ENCODE peak calls at places on chromosomes 6 and 20, in eight cellular contexts. S, O, H, E, U, Y, Z and B are unnamed samples.

GRCh38 chr20:2946988-2947961 is 74.0 kb downstream of the PTPRA start:
- DNase-seq in S (no peak), O (no peak), H (no peak), E (no peak), U (peak), Y (no peak), Z (no peak), B (no peak)

GRCh38 chr6:108168501-108168979 is 2.7 kb downstream of the NR2E1 start:
- DNase-seq in S (no peak), O (no peak), H (no peak), E (no peak), U (peak), Y (no peak), Z (no peak), B (no peak)

GRCh38 chr20:33239979-33240736 is 4.4 kb downstream of the BPIFA1 start:
- DNase-seq in S (no peak), O (no peak), H (no peak), E (no peak), U (no peak), Y (no peak), Z (no peak), B (no peak)

GRCh38 chr6:22364314-22364713 is 67.5 kb upstream of the PRL start:
- DNase-seq in S (no peak), O (no peak), H (no peak), E (no peak), U (no peak), Y (no peak), Z (no peak), B (no peak)

GRCh38 chr20:50282592-50283241 is 92.1 kb downstream of the CEBPB start:
- DNase-seq in S (no peak), O (no peak), H (no peak), E (no peak), U (no peak), Y (no peak), Z (no peak), B (no peak)

GRCh38 chr6:6918216-6918983 is 189.4 kb upstream of the RREB1 start:
- DNase-seq in S (no peak), O (no peak), H (peak), E (no peak), U (peak), Y (no peak), Z (peak), B (peak)

GRCh38 chr6:167509853-167510220 is 185.0 kb downstream of the TTLL2 start:
- DNase-seq in S (no peak), O (no peak), H (no peak), E (no peak), U (no peak), Y (no peak), Z (no peak), B (no peak)

GRCh38 chr6:116536216-116536621 is 9.3 kb downstream of the TRAPPC3L start:
- DNase-seq in S (no peak), O (no peak), H (peak), E (peak), U (peak), Y (no peak), Z (peak), B (no peak)

GRCh38 chr6:135935951-135936601 is 84.6 kb downstream of the PDE7B start:
- DNase-seq in S (no peak), O (no peak), H (no peak), E (peak), U (peak), Y (no peak), Z (no peak), B (no peak)

GRCh38 chr6:105509506-105510331 is 106.8 kb upstream of the PREP start:
- DNase-seq in S (no peak), O (no peak), H (no peak), E (no peak), U (no peak), Y (peak), Z (peak), B (no peak)

GRCh38 chr20:48638546-48638945 is 189.3 kb downstream of the PREX1 start:
- DNase-seq in S (no peak), O (no peak), H (no peak), E (no peak), U (peak), Y (no peak), Z (peak), B (peak)

GRCh38 chr6:123393333-123393732 is 243.4 kb downstream of the TRDN start:
- DNase-seq in S (no peak), O (no peak), H (no peak), E (no peak), U (no peak), Y (no peak), Z (no peak), B (no peak)

GRCh38 chr6:150410395-150410794 is 41.6 kb downstream of the IYD start:
- DNase-seq in S (no peak), O (no peak), H (no peak), E (no peak), U (no peak), Y (no peak), Z (no peak), B (no peak)

GRCh38 chr20:45946149-45946970 is 11.9 kb downstream of the PCIF1 start:
- DNase-seq in S (no peak), O (no peak), H (peak), E (no peak), U (peak), Y (no peak), Z (no peak), B (no peak)

GRCh38 chr6:72464791-72465691 is 156.8 kb upstream of the KCNQ5 start:
- DNase-seq in S (no peak), O (no peak), H (no peak), E (no peak), U (peak), Y (no peak), Z (no peak), B (peak)

GRCh38 chr6:96015321-96015790 is 418 bp upstream of the FUT9 start:
- DNase-seq in S (no peak), O (no peak), H (no peak), E (no peak), U (no peak), Y (no peak), Z (no peak), B (no peak)

GRCh38 chr6:10256113-10256690 is 158.7 kb downstream of the TFAP2A start:
- DNase-seq in S (no peak), O (no peak), H (no peak), E (peak), U (peak), Y (no peak), Z (peak), B (peak)

GRCh38 chr20:7449269-7449668 is 491.0 kb downstream of the HAO1 start:
- DNase-seq in S (no peak), O (no peak), H (no peak), E (no peak), U (no peak), Y (no peak), Z (no peak), B (no peak)

GRCh38 chr6:75488026-75488425 is 5.6 kb downstream of the FILIP1 start:
- DNase-seq in S (no peak), O (no peak), H (no peak), E (no peak), U (no peak), Y (no peak), Z (no peak), B (no peak)

GRCh38 chr6:11241793-11242201 is 9.3 kb upstream of the NEDD9 start:
- DNase-seq in S (peak), O (no peak), H (no peak), E (no peak), U (peak), Y (peak), Z (no peak), B (no peak)

GRCh38 chr6:19866199-19866872 is 29.2 kb downstream of the ID4 start:
- DNase-seq in S (no peak), O (no peak), H (no peak), E (no peak), U (no peak), Y (no peak), Z (no peak), B (no peak)

GRCh38 chr6:14502551-14502950 is 385.0 kb downstream of the CD83 start:
- DNase-seq in S (no peak), O (no peak), H (no peak), E (no peak), U (no peak), Y (no peak), Z (no peak), B (peak)

GRCh38 chr20:45459606-45460005 is 9.9 kb upstream of the WFDC2 start:
- DNase-seq in S (no peak), O (no peak), H (no peak), E (peak), U (no peak), Y (no peak), Z (no peak), B (no peak)

GRCh38 chr6:164183556-164184123 is 769.1 kb downstream of the QKI start:
- DNase-seq in S (no peak), O (no peak), H (no peak), E (no peak), U (no peak), Y (peak), Z (no peak), B (no peak)

GRCh38 chr6:29552512-29553051 is 7.0 kb downstream of the UBD start:
- DNase-seq in S (no peak), O (no peak), H (no peak), E (no peak), U (no peak), Y (no peak), Z (peak), B (peak)

GRCh38 chr6:12718025-12718424 is 1.5 kb downstream of the PHACTR1 start:
- DNase-seq in S (no peak), O (no peak), H (no peak), E (peak), U (no peak), Y (no peak), Z (no peak), B (peak)

GRCh38 chr6:15485875-15486274 is 177.0 kb downstream of the DTNBP1 start:
- DNase-seq in S (no peak), O (no peak), H (no peak), E (no peak), U (no peak), Y (no peak), Z (no peak), B (no peak)

DNA sequence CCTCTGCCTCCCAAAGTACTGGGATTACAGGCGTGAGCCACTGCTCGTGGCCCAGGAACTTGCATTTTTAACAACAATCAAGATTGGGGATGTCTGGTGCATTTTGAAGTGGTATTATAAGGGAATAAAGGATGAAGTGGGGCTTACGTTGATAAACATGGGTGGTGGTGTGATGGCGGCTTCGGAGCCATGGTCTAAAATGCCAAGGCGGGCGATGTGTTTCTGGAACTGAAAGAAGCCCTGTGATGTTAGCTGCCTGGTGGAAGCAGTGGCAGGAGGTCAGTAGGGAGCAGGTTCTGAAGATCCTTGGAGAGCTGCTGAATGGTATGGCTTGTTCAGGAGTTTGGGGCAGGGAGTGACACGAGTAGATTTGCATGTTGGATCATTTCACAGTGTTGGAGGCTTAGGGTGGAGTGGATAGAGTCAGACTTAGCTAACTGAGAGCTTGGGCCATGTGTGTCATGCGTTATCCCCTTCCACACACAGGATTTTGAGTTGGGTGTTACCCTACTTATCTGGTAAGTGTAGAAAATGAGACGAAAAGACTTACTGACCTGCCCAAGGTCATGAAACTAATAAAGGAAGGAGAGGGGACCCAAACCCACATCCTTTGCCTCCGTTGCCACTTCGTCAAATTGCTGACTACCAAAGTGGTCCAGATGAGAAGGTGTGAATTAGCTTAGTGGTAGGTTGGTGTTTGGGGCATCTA is 1.5 kb downstream of the NELFCD start:
- DNase-seq in S (no peak), O (no peak), H (no peak), E (no peak), U (no peak), Y (no peak), Z (no peak), B (no peak)
- TF ChIP-seq POLR2A in S (no peak), O (no peak), H (no peak), E (no peak), U (no peak), Y (no peak), Z (no peak), B (no peak)

GRCh38 chr20:63536241-63536977 is 767 bp downstream of the PTK6 start:
- DNase-seq in S (no peak), O (no peak), H (no peak), E (peak), U (no peak), Y (no peak), Z (no peak), B (no peak)

GRCh38 chr20:63533871-63534393 is 3.2 kb downstream of the PTK6 start:
- DNase-seq in S (no peak), O (no peak), H (no peak), E (no peak), U (no peak), Y (no peak), Z (no peak), B (no peak)

GRCh38 chr20:63533388-63533787 is 3.8 kb downstream of the PTK6 start:
- DNase-seq in S (no peak), O (no peak), H (no peak), E (no peak), U (no peak), Y (no peak), Z (no peak), B (no peak)

GRCh38 chr20:63534427-63534830 is 2.7 kb downstream of the PTK6 start:
- DNase-seq in S (no peak), O (no peak), H (no peak), E (no peak), U (no peak), Y (no peak), Z (no peak), B (no peak)

GRCh38 chr20:63534831-63535651 is 2.1 kb downstream of the PTK6 start:
- DNase-seq in S (no peak), O (no peak), H (no peak), E (no peak), U (no peak), Y (no peak), Z (no peak), B (no peak)
- TF ChIP-seq POLR2A in S (no peak), O (no peak), H (no peak), E (no peak), U (no peak), Y (no peak), Z (no peak), B (no peak)

DNA sequence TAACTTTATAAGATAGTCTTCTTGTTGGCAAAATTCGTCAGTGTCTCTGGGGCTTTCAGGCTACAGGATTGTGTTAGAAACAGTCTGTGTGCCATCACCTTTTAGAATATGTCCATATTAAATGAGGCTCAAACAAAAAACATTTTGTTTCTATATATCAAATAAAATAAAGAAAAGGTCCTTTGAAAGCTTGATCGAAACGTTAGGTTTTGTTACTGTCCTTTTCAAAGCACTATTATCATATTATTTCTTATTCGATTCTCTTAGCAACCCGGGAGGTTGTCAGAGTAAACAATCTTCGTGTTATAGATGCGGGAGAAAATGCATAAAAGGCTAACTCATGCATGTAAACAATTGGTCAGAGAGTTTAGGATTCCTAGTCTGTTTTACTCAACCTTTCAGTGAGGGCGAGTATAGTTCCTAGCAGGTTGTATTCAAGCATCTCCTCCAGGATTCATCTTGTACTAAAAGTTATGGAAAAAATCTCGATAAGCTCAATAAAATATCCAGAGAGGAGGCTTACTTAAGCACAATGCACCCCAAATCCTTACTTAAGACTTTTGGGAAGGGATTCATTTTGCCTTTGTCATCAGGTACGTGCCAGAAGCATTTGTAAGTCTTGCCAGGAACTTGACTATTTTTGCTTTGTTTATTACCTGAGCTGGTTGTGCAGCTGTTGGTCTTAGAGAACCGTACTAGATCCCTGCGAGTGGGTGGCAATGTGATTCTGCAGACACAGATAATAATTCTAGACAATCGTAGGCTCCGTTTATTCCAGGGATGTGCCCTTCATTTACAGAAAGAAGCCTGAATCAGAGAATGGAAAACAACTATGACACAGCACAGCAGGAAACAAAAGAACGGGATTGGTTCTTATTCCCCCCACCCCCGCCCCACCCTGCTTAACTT is 159.6 kb upstream of the ZNF217 start:
- DNase-seq in S (no peak), O (no peak), H (no peak), E (no peak), U (no peak), Y (no peak), Z (no peak), B (no peak)
- TF ChIP-seq POLR2A in S (peak), O (no peak), H (no peak), E (no peak), U (no peak), Y (no peak), Z (no peak), B (no peak)

GRCh38 chr6:160455484-160456213 is 107.5 kb downstream of the SLC22A3 start:
- DNase-seq in S (peak), O (no peak), H (peak), E (peak), U (peak), Y (peak), Z (peak), B (peak)
- TF ChIP-seq POLR2A in S (no peak), O (no peak), H (no peak), E (no peak), U (no peak), Y (no peak), Z (no peak), B (no peak)

GRCh38 chr20:34872604-34873224 is at the start of gene GGT7:
- DNase-seq in S (peak), O (no peak), H (peak), E (peak), U (peak), Y (peak), Z (peak), B (peak)
- TF ChIP-seq POLR2A in S (no peak), O (no peak), H (no peak), E (peak), U (peak), Y (no peak), Z (no peak), B (peak)